ENCODE peak calls at places on chromosomes 11 and 22, in four cellular contexts. X is stimulated activated CD8-positive, alpha-beta memory T cell treated with anti-CD3 and anti-CD28 coated beads, Interleukin-15, amount 100 ng/mL, for 4 hours; G is fibroblast of lung; I is right atrium auricular region. A is an unnamed sample.

GRCh38 chr11:64888761-64889511 is 10.5 kb upstream of the EHD1 start:
- DNase-seq in X (no peak), G (no peak), I (no peak), A (no peak)

GRCh38 chr11:56375324-56375723 is at the start of gene OR8U1:
- DNase-seq in X (no peak), G (no peak), I (no peak), A (no peak)

GRCh38 chr22:17269607-17270261 is 50.5 kb upstream of the ADA2 start:
- DNase-seq in X (no peak), G (no peak), I (no peak), A (no peak)

GRCh38 chr11:126354631-126355323 is 709 bp upstream of the ST3GAL4 start:
- DNase-seq in X (no peak), G (no peak), I (no peak), A (no peak)

GRCh38 chr11:41116970-41117369 is 342.5 kb downstream of the LRRC4C start:
- DNase-seq in X (no peak), G (no peak), I (no peak), A (no peak)

GRCh38 chr11:59756845-59757244 is 1.7 kb downstream of the STX3 start:
- DNase-seq in X (no peak), G (no peak), I (no peak), A (no peak)

GRCh38 chr22:24005201-24005600 is at the start of gene GSTT4:
- DNase-seq in X (no peak), G (no peak), I (no peak), A (no peak)

GRCh38 chr11:9859491-9860305 is 195.8 kb downstream of the SWAP70 start:
- DNase-seq in X (no peak), G (peak), I (no peak), A (no peak)

GRCh38 chr11:130131957-130132850 is 27.4 kb upstream of the ST14 start:
- DNase-seq in X (no peak), G (peak), I (peak), A (no peak)

GRCh38 chr22:37492428-37493344 is 6.5 kb upstream of the MFNG start:
- DNase-seq in X (no peak), G (peak), I (no peak), A (no peak)

GRCh38 chr22:49087716-49088660 is 739.7 kb downstream of the BRD1 start:
- DNase-seq in X (no peak), G (no peak), I (no peak), A (no peak)

GRCh38 chr11:91776660-91777059 is 448.0 kb upstream of the FAT3 start:
- DNase-seq in X (no peak), G (no peak), I (no peak), A (no peak)

GRCh38 chr22:19620742-19621371 is 93.4 kb upstream of the SEPTIN5 start:
- DNase-seq in X (no peak), G (peak), I (no peak), A (no peak)

GRCh38 chr22:37254867-37255233 is 10.8 kb upstream of the RAC2 start:
- DNase-seq in X (no peak), G (no peak), I (no peak), A (no peak)

GRCh38 chr22:50304528-50305392 is 2.7 kb downstream of the PLXNB2 start:
- DNase-seq in X (no peak), G (peak), I (no peak), A (no peak)

GRCh38 chr11:11818529-11819121 is 23.1 kb upstream of the USP47 start:
- DNase-seq in X (no peak), G (no peak), I (no peak), A (no peak)

GRCh38 chr11:122439911-122440782 is 215.4 kb upstream of the UBASH3B start:
- DNase-seq in X (no peak), G (peak), I (peak), A (no peak)

GRCh38 chr22:45239378-45240136 is 1.1 kb downstream of the KIAA0930 start:
- DNase-seq in X (no peak), G (no peak), I (no peak), A (no peak)

GRCh38 chr11:133908827-133909226 is 47.9 kb downstream of the IGSF9B start:
- DNase-seq in X (no peak), G (no peak), I (no peak), A (no peak)

GRCh38 chr11:76234704-76235232 is 28.5 kb upstream of the WNT11 start:
- DNase-seq in X (no peak), G (no peak), I (peak), A (no peak)

GRCh38 chr22:37933711-37934376 is 19.6 kb downstream of the C22orf23 start:
- DNase-seq in X (peak), G (peak), I (peak), A (no peak)

GRCh38 chr11:10076458-10077141 is 217.4 kb downstream of the SBF2 start:
- DNase-seq in X (no peak), G (peak), I (no peak), A (no peak)

GRCh38 chr11:119671561-119672015 is 57.4 kb downstream of the NECTIN1 start:
- DNase-seq in X (no peak), G (peak), I (no peak), A (no peak)

GRCh38 chr11:6418199-6418957 is 516 bp downstream of the APBB1 start:
- DNase-seq in X (no peak), G (no peak), I (no peak), A (no peak)